ENCODE peak calls at places on chromosomes 12 and 14, in five cellular contexts. F is MM.1S, X is IMR-90, U is upper lobe of right lung, Z is lower lobe of right lung. P is an unnamed sample.
A peak's percentile ranks its signal among the peaks of the same experiment; 100 is the strongest.

GRCh38 chr12:64696065-64696741 is 63.0 kb downstream of the GNS start:
- DNase-seq in F (no peak), X (peak; percentile 43), U (no peak), Z (no peak), P (no peak)

GRCh38 chr12:111406474-111407370 is 999 bp downstream of the SH2B3 start:
- DNase-seq in F (peak; percentile 13), X (no peak), U (peak; percentile 76), Z (peak; percentile 78), P (peak; percentile 75)

GRCh38 chr14:41925409-41925808 is 318.7 kb downstream of the LRFN5 start:
- DNase-seq in F (no peak), X (peak; percentile 1), U (no peak), Z (no peak), P (no peak)

GRCh38 chr14:105805701-105806100 is 279.3 kb downstream of the TMEM121 start:
- DNase-seq in F (no peak), X (no peak), U (no peak), Z (no peak), P (no peak)

GRCh38 chr12:20549115-20549719 is 145.9 kb upstream of the SLCO1C1 start:
- DNase-seq in F (peak; percentile 14), X (peak; percentile 56), U (no peak), Z (no peak), P (peak; percentile 56)

GRCh38 chr12:102438823-102439205 is 41.5 kb downstream of the IGF1 start:
- DNase-seq in F (no peak), X (no peak), U (no peak), Z (no peak), P (no peak)

GRCh38 chr12:42705863-42706262 is 116.3 kb upstream of the PRICKLE1 start:
- DNase-seq in F (no peak), X (peak; percentile 95), U (no peak), Z (peak; percentile 46), P (peak; percentile 73)

GRCh38 chr14:66087231-66087630 is 398.9 kb upstream of the CCDC196 start:
- DNase-seq in F (no peak), X (no peak), U (no peak), Z (no peak), P (no peak)

GRCh38 chr12:62268956-62269355 is 8.8 kb downstream of the USP15 start:
- DNase-seq in F (no peak), X (peak; percentile 85), U (no peak), Z (no peak), P (no peak)

GRCh38 chr12:45259732-45260480 is 44.0 kb downstream of the ANO6 start:
- DNase-seq in F (no peak), X (peak; percentile 84), U (no peak), Z (no peak), P (no peak)

GRCh38 chr12:124612392-124612680 is 44.9 kb upstream of the NCOR2 start:
- DNase-seq in F (no peak), X (no peak), U (no peak), Z (no peak), P (no peak)

GRCh38 chr14:100721568-100721967 is 5.1 kb upstream of the DLK1 start:
- DNase-seq in F (no peak), X (peak; percentile 14), U (no peak), Z (no peak), P (no peak)

GRCh38 chr12:115697341-115697740 is 580.2 kb downstream of the MED13L start:
- DNase-seq in F (no peak), X (no peak), U (no peak), Z (no peak), P (no peak)

GRCh38 chr12:24780969-24781368 is 167.9 kb downstream of the BCAT1 start:
- DNase-seq in F (peak; percentile 26), X (peak; percentile 44), U (no peak), Z (no peak), P (no peak)

GRCh38 chr12:65881348-65881961 is 57.2 kb downstream of the HMGA2 start:
- DNase-seq in F (no peak), X (peak; percentile 75), U (no peak), Z (no peak), P (no peak)

GRCh38 chr12:110100315-110100970 is 23.7 kb upstream of the IFT81 start:
- DNase-seq in F (peak; percentile 30), X (peak; percentile 78), U (no peak), Z (peak; percentile 48), P (peak; percentile 73)

GRCh38 chr12:109475993-109476806 is 900 bp downstream of the KCTD10 start:
- DNase-seq in F (no peak), X (no peak), U (no peak), Z (no peak), P (no peak)

GRCh38 chr14:80850197-80850814 is 91.2 kb downstream of the CEP128 start:
- DNase-seq in F (peak; percentile 14), X (peak; percentile 68), U (no peak), Z (no peak), P (no peak)
- TF ChIP-seq CTCF in F (peak; percentile 34), X (peak; percentile 75), U (peak; percentile 64), Z (peak; percentile 59), P (peak; percentile 48)

DNA sequence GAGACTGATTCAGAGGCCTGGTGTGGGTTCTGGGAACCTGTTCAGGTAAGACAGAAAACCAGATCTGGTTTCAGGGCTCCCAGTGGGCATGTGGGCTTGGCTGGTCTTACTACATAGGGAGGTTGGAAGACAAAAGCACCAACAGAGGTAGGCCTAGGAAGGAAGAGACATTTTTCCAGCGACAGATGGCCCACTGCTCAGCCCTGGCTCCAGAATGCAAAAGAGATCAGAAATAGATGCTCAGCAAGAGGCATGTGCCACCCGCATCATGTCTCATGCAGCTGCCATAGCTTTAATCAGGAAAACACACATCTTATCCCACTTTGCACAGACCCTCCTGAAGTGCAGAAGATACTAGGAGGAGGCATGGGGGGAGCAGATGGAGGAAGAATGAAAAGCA is 25.3 kb downstream of the VASH1 start:
- DNase-seq in F (no peak), X (no peak), U (no peak), Z (no peak), P (no peak)
- H3K36me3 ChIP-seq in F (no peaks in the 10 kb centered on the region), X (peaks cover 21% of the 10 kb centered on the region), U (peaks cover 85% of the 10 kb centered on the region), Z (peaks cover 97% of the 10 kb centered on the region), P (peaks cover 40% of the 10 kb centered on the region)

GRCh38 chr12:106766393-106766826 is 8.1 kb upstream of the RIC8B start:
- DNase-seq in F (no peak), X (no peak), U (peak; percentile 74), Z (peak; percentile 67), P (no peak)

GRCh38 chr12:106767954-106768501 is 6.5 kb upstream of the RIC8B start:
- DNase-seq in F (no peak), X (no peak), U (no peak), Z (no peak), P (no peak)

GRCh38 chr12:106769078-106769477 is 5.4 kb upstream of the RIC8B start:
- DNase-seq in F (no peak), X (peak; percentile 38), U (no peak), Z (no peak), P (no peak)

GRCh38 chr12:106767206-106767605 is 7.3 kb upstream of the RIC8B start:
- DNase-seq in F (no peak), X (no peak), U (no peak), Z (no peak), P (no peak)

GRCh38 chr12:106764738-106765137 is 9.7 kb upstream of the RIC8B start:
- DNase-seq in F (no peak), X (no peak), U (no peak), Z (no peak), P (no peak)
- TF ChIP-seq CTCF in F (no peak), X (no peak), U (no peak), Z (no peak), P (peak; percentile 10)

GRCh38 chr14:97833291-97833690 is 1036.1 kb downstream of the VRK1 start:
- DNase-seq in F (no peak), X (no peak), U (no peak), Z (no peak), P (no peak)
- H3K36me3 ChIP-seq in F (no peaks in the 10 kb centered on the region), X (no peaks in the 10 kb centered on the region), U (no peaks in the 10 kb centered on the region), Z (no peaks in the 10 kb centered on the region), P (no peaks in the 10 kb centered on the region)